ENCODE peak calls at places on chromosomes 13 and 19, in four cellular contexts. B, I, D and U are unnamed samples.

GRCh38 chr13:44934724-44935123 is 54.5 kb downstream of the NUFIP1 start:
- DNase-seq in B (no peak), D (no peak), I (no peak), U (no peak)

GRCh38 chr13:48595330-48596127 is 58.2 kb upstream of the CYSLTR2 start:
- DNase-seq in I (peak; percentile 60), B (peak; percentile 66), D (peak; percentile 37), U (no peak)

GRCh38 chr19:45395524-45396388 is 9.1 kb downstream of the PPP1R13L start:
- DNase-seq in B (no peak), I (no peak), D (peak; percentile 57), U (no peak)

GRCh38 chr19:6412111-6412999 is 12.3 kb downstream of the KHSRP start:
- DNase-seq in I (peak; percentile 37), B (peak; percentile 43), D (peak; percentile 51), U (no peak)

GRCh38 chr19:13963603-13964105 is 11.3 kb downstream of the DCAF15 start:
- DNase-seq in B (no peak), D (no peak), I (no peak), U (no peak)

GRCh38 chr13:44416297-44416696 is 42.7 kb downstream of the SERP2 start:
- DNase-seq in I (no peak), B (no peak), D (no peak), U (no peak)

GRCh38 chr13:113958373-113958772 is 15.5 kb downstream of the C13orf46 start:
- DNase-seq in D (no peak), B (no peak), I (no peak), U (no peak)

GRCh38 chr13:44818428-44818827 is 170.8 kb downstream of the NUFIP1 start:
- DNase-seq in B (no peak), D (no peak), I (no peak), U (peak; percentile 30)

GRCh38 chr13:110308377-110309158 is 1.5 kb downstream of the COL4A2 start:
- DNase-seq in I (no peak), D (peak; percentile 61), B (no peak), U (peak; percentile 52)

GRCh38 chr19:2902590-2903218 is 2.0 kb downstream of the ZNF57 start:
- DNase-seq in I (no peak), D (no peak), B (no peak), U (no peak)

GRCh38 chr13:38950987-38951386 is 39.6 kb downstream of the STOML3 start:
- DNase-seq in I (no peak), B (no peak), D (no peak), U (no peak)

GRCh38 chr19:19459707-19460251 is 54.3 kb downstream of the GATAD2A start:
- DNase-seq in I (peak; percentile 63), D (no peak), B (peak; percentile 80), U (no peak)

GRCh38 chr13:99496322-99497142 is 4.7 kb upstream of the TM9SF2 start:
- DNase-seq in B (peak; percentile 88), I (peak; percentile 64), D (no peak), U (no peak)

GRCh38 chr13:23069571-23069970 is 111.2 kb upstream of the SGCG start:
- DNase-seq in I (no peak), D (no peak), B (no peak), U (no peak)

GRCh38 chr13:25249001-25249543 is 38.2 kb downstream of the MTMR6 start:
- DNase-seq in B (no peak), I (no peak), D (no peak), U (no peak)

GRCh38 chr19:47609885-47610545 is 1.1 kb downstream of the BICRA start:
- DNase-seq in B (peak; percentile 67), D (peak; percentile 56), I (peak; percentile 46), U (peak; percentile 39)

GRCh38 chr19:17104679-17105078 is 29.1 kb downstream of the MYO9B start:
- DNase-seq in B (no peak), I (no peak), D (no peak), U (no peak)

GRCh38 chr19:6626764-6627163 is 35.8 kb upstream of the CD70 start:
- DNase-seq in I (no peak), D (no peak), B (no peak), U (no peak)

GRCh38 chr13:27276188-27276587 is 5.6 kb downstream of the RASL11A start:
- DNase-seq in D (no peak), I (no peak), B (no peak), U (no peak)

GRCh38 chr13:68046900-68047299 is 816.8 kb upstream of the PCDH9 start:
- DNase-seq in D (no peak), B (no peak), I (no peak), U (no peak)

GRCh38 chr13:36059366-36059765 is 71.8 kb downstream of the DCLK1 start:
- DNase-seq in I (no peak), D (no peak), B (no peak), U (no peak)

GRCh38 chr13:51781246-51782022 is 22.5 kb downstream of the DHRS12 start:
- DNase-seq in D (no peak), I (no peak), B (no peak), U (no peak)

GRCh38 chr13:31755803-31756212 is 16.5 kb downstream of the RXFP2 start:
- DNase-seq in B (no peak), D (no peak), I (no peak), U (no peak)

GRCh38 chr19:55305983-55306562 is 19.1 kb downstream of the TMEM150B start:
- DNase-seq in D (peak; percentile 32), B (no peak), I (no peak), U (no peak)

GRCh38 chr19:51093066-51093465 is 10.4 kb upstream of the KLK14 start:
- DNase-seq in D (no peak), B (no peak), I (no peak), U (no peak)

GRCh38 chr13:27549406-27549981 is 70.8 kb downstream of the LNX2 start:
- DNase-seq in B (no peak), I (no peak), D (no peak), U (no peak)

GRCh38 chr19:5111051-5111450 is 142.1 kb downstream of the KDM4B start:
- DNase-seq in I (no peak), D (no peak), B (no peak), U (no peak)

GRCh38 chr13:94128430-94128829 is 351.1 kb downstream of the DCT start:
- DNase-seq in B (no peak), D (no peak), I (no peak), U (no peak)

GRCh38 chr19:1063909-1064660 is 2.9 kb upstream of the ARHGAP45 start:
- DNase-seq in I (no peak), D (no peak), B (no peak), U (no peak)

GRCh38 chr13:28719656-28720055 is 886 bp upstream of the SLC46A3 start:
- DNase-seq in I (no peak), B (no peak), D (no peak), U (no peak)

GRCh38 chr19:16066611-16067104 is 9.6 kb upstream of the TPM4 start:
- DNase-seq in D (no peak), B (peak; percentile 70), I (peak; percentile 46), U (no peak)

GRCh38 chr19:13817615-13818371 is 22.6 kb downstream of the ZSWIM4 start:
- DNase-seq in B (no peak), I (no peak), D (peak; percentile 43), U (no peak)

GRCh38 chr13:74134777-74135305 is 637 bp upstream of the KLF12 start:
- DNase-seq in B (peak; percentile 68), D (peak; percentile 61), I (peak; percentile 61), U (no peak)

GRCh38 chr13:105410602-105411001 is 1124.9 kb downstream of the EFNB2 start:
- DNase-seq in I (peak; percentile 1), D (peak; percentile 78), B (peak; percentile 20), U (peak; percentile 26)

GRCh38 chr13:46295531-46296464 is 84.1 kb downstream of the LRRC63 start:
- DNase-seq in I (peak; percentile 83), B (peak; percentile 82), D (no peak), U (no peak)

GRCh38 chr19:46875657-46876056 is 14.9 kb downstream of the ARHGAP35 start:
- DNase-seq in D (no peak), I (no peak), B (no peak), U (no peak)